ENCODE peak calls at places on chromosomes 4 and X, in seven cellular contexts. Y is SK-N-DZ, N is colonic mucosa, G is NCI-H146, F is Kasumi-1, J is GM04504, A is mammary epithelial cell. I is an unnamed sample.

GRCh38 chr4:119172223-119172622 is 36.6 kb downstream of the MYOZ2 start:
- DNase-seq in N (no peak), F (no peak), A (peak), Y (no peak), J (no peak), G (no peak), I (no peak)

GRCh38 chrX:12988797-12989196 is 13.9 kb downstream of the TMSB4X start:
- DNase-seq in G (peak), F (no peak), J (no peak), A (peak), N (no peak), Y (no peak), I (no peak)

GRCh38 chrX:45992402-45993123 is 552.7 kb downstream of the ZNF674 start:
- DNase-seq in J (no peak), F (no peak), N (no peak), G (no peak), A (peak), Y (no peak), I (no peak)

GRCh38 chrX:906586-906985 is 276.0 kb downstream of the SHOX start:
- DNase-seq in G (no peak), F (no peak), Y (no peak), N (no peak), A (no peak), J (peak), I (no peak)

GRCh38 chr4:185966549-185966948 is 102.4 kb upstream of the TLR3 start:
- DNase-seq in G (no peak), F (no peak), N (no peak), J (no peak), Y (no peak), A (no peak), I (no peak)

GRCh38 chr4:128322986-128323385 is 35.4 kb upstream of the PGRMC2 start:
- DNase-seq in F (no peak), Y (no peak), A (peak), N (no peak), G (no peak), J (peak), I (no peak)

GRCh38 chr4:83855044-83855443 is 319.1 kb downstream of the GPAT3 start:
- DNase-seq in A (peak), N (no peak), G (no peak), Y (no peak), F (no peak), J (peak), I (no peak)

GRCh38 chrX:118603981-118604380 is 108.4 kb downstream of the DOCK11 start:
- DNase-seq in N (peak), Y (peak), F (peak), J (peak), A (peak), G (peak), I (peak)

GRCh38 chr4:163505374-163505773 is 10.9 kb downstream of the TMA16 start:
- DNase-seq in F (no peak), J (no peak), Y (no peak), A (no peak), G (no peak), N (no peak), I (no peak)

GRCh38 chr4:8343051-8343966 is 73.8 kb downstream of the HTRA3 start:
- DNase-seq in N (no peak), J (no peak), A (no peak), F (no peak), G (no peak), Y (no peak), I (no peak)

GRCh38 chr4:141002323-141002805 is 130.9 kb downstream of the RNF150 start:
- DNase-seq in Y (no peak), G (no peak), J (no peak), A (no peak), F (peak), N (no peak), I (no peak)

GRCh38 chrX:19799319-19800182 is 87.8 kb downstream of the SH3KBP1 start:
- DNase-seq in F (no peak), N (no peak), Y (no peak), G (peak), J (peak), A (no peak), I (no peak)

GRCh38 chrX:27307546-27307945 is 155.6 kb downstream of the PPP4R3C start:
- DNase-seq in J (no peak), F (no peak), Y (no peak), A (no peak), G (no peak), N (no peak), I (no peak)

GRCh38 chrX:102154218-102154860 is 1.4 kb downstream of the BEX5 start:
- DNase-seq in Y (no peak), J (no peak), A (no peak), F (no peak), N (peak), G (peak), I (peak)

GRCh38 chrX:137033774-137034507 is at the start of gene GPR101:
- DNase-seq in F (no peak), J (no peak), G (peak), A (no peak), Y (no peak), N (no peak), I (peak)

GRCh38 chr4:139795915-139796314 is 130.3 kb downstream of the MGST2 start:
- DNase-seq in A (no peak), G (no peak), N (no peak), J (no peak), F (no peak), Y (no peak), I (no peak)

GRCh38 chrX:98203800-98204199 is 1320.1 kb downstream of the RPA4 start:
- DNase-seq in F (no peak), N (no peak), G (no peak), A (peak), Y (no peak), J (no peak), I (no peak)

GRCh38 chr4:157832596-157832995 is 340.2 kb downstream of the GASK1B start:
- DNase-seq in J (no peak), F (no peak), Y (no peak), G (peak), N (no peak), A (no peak), I (no peak)

GRCh38 chrX:70433848-70434351 is 10.7 kb upstream of the DLG3 start:
- DNase-seq in A (peak), G (peak), N (peak), F (peak), Y (peak), J (no peak), I (peak)

GRCh38 chr4:38366451-38366850 is 297.5 kb upstream of the KLF3 start:
- DNase-seq in J (no peak), A (no peak), G (no peak), Y (no peak), F (no peak), N (peak), I (no peak)

GRCh38 chrX:132584936-132585335 is 96.1 kb upstream of the MBNL3 start:
- DNase-seq in A (no peak), J (no peak), Y (no peak), G (no peak), F (no peak), N (no peak), I (no peak)

GRCh38 chrX:152895724-152896420 is 2.0 kb upstream of the ZNF185 start:
- DNase-seq in J (no peak), A (peak), F (no peak), G (no peak), Y (no peak), N (peak), I (no peak)

GRCh38 chr4:82621212-82621611 is 59.4 kb upstream of the TMEM150C start:
- DNase-seq in Y (peak), N (no peak), F (no peak), G (no peak), A (no peak), J (no peak), I (no peak)

GRCh38 chr4:42786350-42787070 is 106.0 kb upstream of the GRXCR1 start:
- DNase-seq in A (no peak), J (no peak), G (no peak), F (no peak), N (no peak), Y (peak), I (no peak)

GRCh38 chr4:67122029-67122428 is 423.3 kb downstream of the CENPC start:
- DNase-seq in J (no peak), A (peak), N (no peak), G (no peak), Y (peak), F (peak), I (peak)

GRCh38 chrX:138127314-138127713 is 561.4 kb downstream of the ZIC3 start:
- DNase-seq in Y (no peak), F (no peak), G (no peak), A (peak), N (no peak), J (peak), I (no peak)

GRCh38 chr4:149823770-149824221 is 8.2 kb upstream of the IQCM start:
- DNase-seq in J (peak), A (peak), F (no peak), G (no peak), N (no peak), Y (no peak), I (no peak)

GRCh38 chrX:71536285-71536684 is 3.4 kb downstream of the OGT start:
- DNase-seq in F (no peak), J (no peak), G (no peak), A (peak), N (no peak), Y (no peak), I (no peak)

GRCh38 chr4:42416017-42416416 is 18.7 kb downstream of the SHISA3 start:
- DNase-seq in F (no peak), A (no peak), Y (no peak), J (no peak), N (no peak), G (no peak), I (no peak)

GRCh38 chr4:55553442-55553841 is 6.7 kb upstream of the CLOCK start:
- DNase-seq in G (no peak), J (peak), A (peak), Y (no peak), N (no peak), F (no peak), I (no peak)

GRCh38 chrX:152641996-152642395 is 4.3 kb downstream of the GABRQ start:
- DNase-seq in F (peak), J (no peak), N (no peak), A (no peak), Y (no peak), G (no peak), I (peak)

GRCh38 chrX:120617996-120618630 is 11.7 kb downstream of the C1GALT1C1 start:
- DNase-seq in G (no peak), N (no peak), F (no peak), A (no peak), Y (no peak), J (no peak), I (no peak)